ENCODE peak calls at places on chromosomes 4 and X, in four cellular contexts. H is IMR-90, K is K562, X is GM12878. S is an unnamed sample.
A peak's percentile ranks its signal among the peaks of the same experiment; 100 is the strongest.

GRCh38 chr4:185203380-185204237 is at the start of gene CFAP97:
- DNase-seq in X (no peak), H (peak; percentile 87), K (peak; percentile 85), S (peak; percentile 90)

GRCh38 chr4:70556856-70557255 is 35.2 kb upstream of the AMBN start:
- DNase-seq in K (no peak), X (no peak), H (peak; percentile 3), S (no peak)

GRCh38 chr4:112702892-112703291 is 65.9 kb downstream of the LARP7 start:
- DNase-seq in X (no peak), H (no peak), K (no peak), S (no peak)

GRCh38 chr4:186700746-186701145 is 22.9 kb downstream of the FAT1 start:
- DNase-seq in X (no peak), K (no peak), H (peak; percentile 76), S (no peak)

GRCh38 chr4:55947912-55948725 is 626 bp upstream of the CEP135 start:
- DNase-seq in K (peak; percentile 19), X (peak; percentile 59), H (peak; percentile 98), S (peak; percentile 98)

GRCh38 chrX:37357436-37357835 is 8.3 kb downstream of the PRRG1 start:
- DNase-seq in K (no peak), H (no peak), X (no peak), S (no peak)

GRCh38 chr4:15963568-15963967 is 593 bp upstream of the FGFBP2 start:
- DNase-seq in H (no peak), K (no peak), X (no peak), S (no peak)

GRCh38 chr4:125323547-125324100 is 8.9 kb downstream of the FAT4 start:
- DNase-seq in K (no peak), H (peak; percentile 64), X (no peak), S (peak; percentile 88)

GRCh38 chr4:21768349-21769310 is 179.9 kb downstream of the KCNIP4 start:
- DNase-seq in X (no peak), K (peak; percentile 16), H (peak; percentile 52), S (peak; percentile 74)

GRCh38 chrX:155056877-155057792 is 13.8 kb downstream of the CMC4 start:
- DNase-seq in H (peak; percentile 70), K (peak; percentile 56), X (peak; percentile 24), S (peak; percentile 82)

GRCh38 chr4:172042714-172043114 is 229.5 kb downstream of the GALNTL6 start:
- DNase-seq in X (no peak), K (peak; percentile 6), H (no peak), S (peak; percentile 2)

GRCh38 chrX:1932231-1932630 is 317.4 kb downstream of the ASMT start:
- DNase-seq in H (no peak), K (no peak), X (no peak), S (no peak)

GRCh38 chr4:94621491-94622080 is 136.2 kb upstream of the BMPR1B start:
- DNase-seq in K (peak; percentile 44), X (no peak), H (peak; percentile 61), S (peak; percentile 64)

GRCh38 chr4:16289872-16290554 is 63.7 kb upstream of the TAPT1 start:
- DNase-seq in K (peak; percentile 12), H (peak; percentile 46), X (no peak), S (peak; percentile 69)

GRCh38 chrX:1167466-1167865 is 45.0 kb downstream of the CRLF2 start:
- DNase-seq in X (no peak), K (no peak), H (no peak), S (no peak)

GRCh38 chr4:64581422-64581821 is 172.2 kb upstream of the TECRL start:
- DNase-seq in K (no peak), H (peak; percentile 0), X (no peak), S (no peak)

GRCh38 chrX:57516491-57516890 is 75.3 kb upstream of the ZXDB start:
- DNase-seq in K (no peak), H (no peak), X (no peak), S (no peak)

GRCh38 chr4:184648220-184649025 is 824 bp downstream of the CASP3 start:
- DNase-seq in X (no peak), H (peak; percentile 33), K (no peak), S (peak; percentile 59)

GRCh38 chrX:107674480-107675364 is 46.4 kb downstream of the PRPS1 start:
- DNase-seq in H (no peak), X (no peak), K (peak; percentile 35), S (no peak)

GRCh38 chrX:3743821-3744439 is 30.5 kb upstream of the PRKX start:
- DNase-seq in H (no peak), K (no peak), X (no peak), S (no peak)

GRCh38 chr4:7941111-7942018 is 1.7 kb upstream of the AFAP1 start:
- DNase-seq in X (no peak), H (no peak), K (no peak), S (no peak)

GRCh38 chr4:48315728-48316630 is 25.4 kb upstream of the SLAIN2 start:
- DNase-seq in X (no peak), H (peak; percentile 73), K (peak; percentile 49), S (peak; percentile 64)

GRCh38 chr4:88458091-88458740 is 1.3 kb downstream of the HERC5 start:
- DNase-seq in H (no peak), K (no peak), X (no peak), S (no peak)

GRCh38 chr4:7288751-7289523 is 96.6 kb downstream of the SORCS2 start:
- DNase-seq in X (no peak), H (no peak), K (no peak), S (no peak)

GRCh38 chr4:48127882-48128394 is 6.1 kb downstream of the TXK start:
- DNase-seq in H (peak; percentile 94), K (peak; percentile 42), X (peak; percentile 81), S (peak; percentile 95)

GRCh38 chrX:75181721-75182120 is 25.6 kb upstream of the ABCB7 start:
- DNase-seq in H (peak; percentile 50), X (no peak), K (no peak), S (no peak)

GRCh38 chr4:40194602-40195161 is 2.1 kb upstream of the RHOH start:
- DNase-seq in K (no peak), X (no peak), H (peak; percentile 45), S (peak; percentile 17)

GRCh38 chr4:29565256-29565655 is 1154.9 kb upstream of the PCDH7 start:
- DNase-seq in H (no peak), X (no peak), K (no peak), S (no peak)

GRCh38 chrX:386768-387575 is at the start of gene PPP2R3B:
- DNase-seq in H (peak; percentile 98), K (peak; percentile 98), X (peak; percentile 95), S (peak; percentile 99)

GRCh38 chr4:120007171-120007894 is 59.3 kb downstream of the MAD2L1 start:
- DNase-seq in H (peak; percentile 90), K (no peak), X (no peak), S (no peak)

GRCh38 chrX:25337841-25338240 is 322.1 kb upstream of the ARX start:
- DNase-seq in K (no peak), H (no peak), X (no peak), S (no peak)

GRCh38 chr4:104735174-104735573 is 240.5 kb upstream of the CXXC4 start:
- DNase-seq in H (no peak), K (no peak), X (no peak), S (no peak)

GRCh38 chr4:150986085-150986484 is 29.0 kb downstream of the LRBA start:
- DNase-seq in X (no peak), H (no peak), K (no peak), S (no peak)

GRCh38 chr4:150994721-150995120 is 20.4 kb downstream of the LRBA start:
- DNase-seq in K (no peak), X (no peak), H (no peak), S (no peak)

GRCh38 chr4:150988238-150988637 is 26.8 kb downstream of the LRBA start:
- DNase-seq in H (no peak), K (no peak), X (no peak), S (no peak)

GRCh38 chr4:150987204-150987603 is 27.9 kb downstream of the LRBA start:
- DNase-seq in K (no peak), H (no peak), X (no peak), S (no peak)

GRCh38 chr4:150990993-150991392 is 24.1 kb downstream of the LRBA start:
- DNase-seq in K (no peak), X (no peak), H (no peak), S (no peak)
- TF ChIP-seq CTCF in K (no peak), X (no peak), H (no peak), S (no peak)

GRCh38 chrX:38803286-38803608 is 2.0 kb downstream of the MID1IP1 start:
- DNase-seq in X (no peak), H (no peak), K (no peak), S (peak; percentile 16)

GRCh38 chrX:38803609-38804480 is 2.6 kb downstream of the MID1IP1 start:
- DNase-seq in X (no peak), H (peak; percentile 34), K (peak; percentile 75), S (peak; percentile 67)

GRCh38 chrX:38799995-38800394 is 1.3 kb upstream of the MID1IP1 start:
- DNase-seq in K (peak; percentile 11), X (no peak), H (no peak), S (no peak)

GRCh38 chrX:38798956-38799355 is 2.3 kb upstream of the MID1IP1 start:
- DNase-seq in K (no peak), X (no peak), H (peak; percentile 72), S (peak; percentile 22)

DNA sequence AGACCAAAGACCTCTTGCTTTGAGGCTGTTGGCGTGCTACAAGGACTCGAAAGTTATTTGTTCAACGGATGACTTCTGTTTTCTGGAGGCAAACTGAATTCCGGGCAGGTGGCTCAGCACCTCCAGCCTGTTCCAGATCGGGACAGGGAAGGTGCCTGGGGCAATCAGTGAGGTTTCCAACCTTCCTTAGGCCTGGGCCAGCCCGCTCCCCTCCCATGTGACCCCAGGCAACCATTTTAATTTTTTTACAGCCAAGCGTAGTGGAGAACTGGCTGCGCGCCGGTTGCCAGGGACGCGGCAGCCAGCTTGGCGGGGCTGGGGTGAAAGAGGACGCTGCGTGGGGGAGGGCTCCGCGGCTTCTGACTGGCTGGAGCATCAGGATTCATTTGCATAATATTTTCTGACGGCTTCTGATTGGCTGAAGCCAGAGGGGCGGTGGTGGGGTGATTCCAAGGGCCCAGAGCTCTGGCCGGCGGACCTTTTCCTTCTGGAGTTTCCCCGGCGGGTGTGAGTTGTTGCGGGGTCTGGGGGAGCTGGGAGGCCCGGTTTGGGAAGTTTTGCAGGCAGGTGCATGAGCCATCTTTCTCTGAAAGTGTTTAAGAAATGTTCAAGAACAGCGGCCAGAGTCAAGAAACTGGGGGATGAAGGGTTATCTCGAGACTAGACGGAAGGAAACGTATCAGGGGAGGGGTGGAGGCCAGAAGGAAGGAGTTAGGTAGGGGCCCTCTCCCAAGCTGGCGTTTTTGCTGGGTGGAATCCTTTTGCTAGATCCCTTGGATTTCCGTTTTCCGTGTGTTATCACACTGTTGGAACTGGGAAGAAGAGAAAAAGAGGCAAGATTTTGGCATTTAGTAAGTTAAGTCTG is at the start of gene MID1IP1:
- DNase-seq in H (peak; percentile 89), K (peak; percentile 94), X (no peak), S (peak; percentile 91)
- TF ChIP-seq FOS in H (no peak), K (peak; percentile 65), X (no peak), S (no peak)

GRCh38 chr4:168832746-168833575 is 177.1 kb downstream of the CBR4 start:
- DNase-seq in H (no peak), K (no peak), X (no peak), S (peak; percentile 32)
- TF ChIP-seq CTCF in H (peak; percentile 32), K (no peak), X (no peak), S (peak; percentile 6)

DNA sequence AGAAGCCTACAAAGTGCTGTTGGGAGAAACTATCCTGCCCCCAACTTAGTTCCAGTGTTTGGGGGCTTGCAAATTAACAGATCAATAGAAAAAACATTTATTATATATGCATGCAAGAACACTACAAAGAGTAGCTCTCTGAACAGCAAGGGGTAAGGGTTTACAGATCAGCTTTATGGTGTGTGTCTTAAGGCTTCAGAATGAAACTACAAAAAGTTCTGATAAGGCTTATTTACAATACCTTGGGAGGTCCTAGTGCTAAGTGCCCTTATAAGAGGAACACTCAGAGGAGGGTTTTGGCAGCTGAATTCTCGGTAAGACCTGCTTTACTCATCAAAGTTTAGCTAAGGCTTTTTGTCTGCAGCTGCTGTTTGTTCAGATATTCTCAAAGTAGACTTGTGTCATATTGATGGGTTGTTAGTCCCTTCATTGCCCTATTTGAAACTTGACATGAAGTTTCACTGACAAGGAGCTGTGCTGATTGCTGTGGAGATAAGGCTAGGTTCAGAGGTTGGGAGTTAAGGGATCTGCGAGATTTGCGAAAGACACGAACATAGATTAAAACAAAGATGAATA is 7.7 kb downstream of the ERVMER34-1 start:
- DNase-seq in X (no peak), H (no peak), K (no peak), S (no peak)
- TF ChIP-seq FOS in X (no peak), H (no peak), K (no peak), S (no peak)